ENCODE peak calls at places on chromosome 2, in eight cellular contexts. K is lower lobe of right lung, P is GM23248, G is tibial artery, Y is Peyer's patch, O is NT2/D1, N is adipocyte, V is lung. W is an unnamed sample. For H3K4me1, the result is how much of the 10 kb centered on the place peaks cover.

GRCh38 chr2:232887171-232887850 is 17.2 kb downstream of the SNORC start:
- DNase-seq in K (no peak), P (peak), G (peak), Y (no peak), O (no peak), N (no peak), V (no peak), W (no peak)

GRCh38 chr2:44528595-44528994 is 166.8 kb downstream of the CAMKMT start:
- DNase-seq in K (no peak), P (peak), G (no peak), Y (no peak), O (no peak), N (peak), V (no peak), W (no peak)

GRCh38 chr2:202542142-202542541 is 92.6 kb upstream of the FAM117B start:
- DNase-seq in K (no peak), P (no peak), G (no peak), Y (no peak), O (no peak), N (no peak), V (no peak), W (no peak)

GRCh38 chr2:29450823-29451222 is 335.6 kb downstream of the CLIP4 start:
- DNase-seq in K (no peak), P (no peak), G (no peak), Y (no peak), O (no peak), N (no peak), V (no peak), W (no peak)

GRCh38 chr2:97697252-97698235 is 15.8 kb upstream of the ZAP70 start:
- DNase-seq in K (peak), P (peak), G (peak), Y (peak), O (peak), N (peak), V (peak), W (no peak)

GRCh38 chr2:179264238-179265081 is at the start of gene SESTD1:
- DNase-seq in K (peak), P (peak), G (peak), Y (peak), O (peak), N (peak), V (peak), W (no peak)

GRCh38 chr2:23425338-23425871 is 40.4 kb downstream of the KLHL29 start:
- DNase-seq in K (no peak), P (no peak), G (no peak), Y (no peak), O (no peak), N (no peak), V (no peak), W (no peak)

GRCh38 chr2:118056165-118056534 is 32.1 kb upstream of the INSIG2 start:
- DNase-seq in K (no peak), P (no peak), G (peak), Y (peak), O (no peak), N (no peak), V (no peak), W (no peak)

GRCh38 chr2:43293744-43294695 is 67.6 kb upstream of the ZFP36L2 start:
- DNase-seq in K (no peak), P (peak), G (peak), Y (peak), O (no peak), N (peak), V (peak), W (no peak)

GRCh38 chr2:167342769-167343168 is 454.5 kb downstream of the XIRP2 start:
- DNase-seq in K (no peak), P (no peak), G (no peak), Y (no peak), O (no peak), N (peak), V (no peak), W (no peak)

GRCh38 chr2:42050350-42051167 is 2.7 kb downstream of the PKDCC start:
- DNase-seq in K (no peak), P (peak), G (no peak), Y (no peak), O (no peak), N (no peak), V (no peak), W (no peak)

GRCh38 chr2:235570966-235571692 is 77.3 kb downstream of the AGAP1 start:
- DNase-seq in K (no peak), P (no peak), G (no peak), Y (no peak), O (no peak), N (no peak), V (no peak), W (no peak)

GRCh38 chr2:55565613-55566012 is 46.1 kb downstream of the CFAP36 start:
- DNase-seq in K (no peak), P (no peak), G (no peak), Y (no peak), O (no peak), N (no peak), V (no peak), W (no peak)

GRCh38 chr2:28674713-28675068 is 76.9 kb upstream of the PPP1CB start:
- DNase-seq in K (no peak), P (no peak), G (no peak), Y (no peak), O (no peak), N (no peak), V (no peak), W (no peak)

DNA sequence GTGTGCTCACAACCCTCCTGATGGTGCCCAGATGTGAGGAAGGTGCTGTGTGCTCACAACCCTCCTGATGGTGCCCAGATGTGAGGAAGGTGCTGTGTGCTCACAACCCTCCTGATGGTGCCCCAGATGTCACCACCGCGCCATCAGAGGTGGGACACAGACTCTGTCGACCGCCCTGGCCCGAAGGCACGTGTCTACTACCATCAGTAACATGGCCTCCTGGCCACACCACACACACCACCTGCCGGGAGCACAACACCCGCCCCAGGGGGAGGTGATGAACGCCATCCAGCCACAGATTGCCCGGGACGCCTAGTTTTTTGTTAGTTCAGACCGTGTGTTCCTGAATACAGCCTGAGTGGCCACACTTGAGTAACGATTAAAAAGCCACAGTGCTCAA is 24.5 kb downstream of the HDAC4 start:
- DNase-seq in K (peak), P (no peak), G (no peak), Y (peak), O (no peak), N (no peak), V (no peak), W (peak)
- H3K4me1 ChIP-seq in K (under half), P (under half), G (under half), Y (under half), O (under half), N (under half), V (under half), W (under half)

GRCh38 chr2:121335294-121336290 is 50.6 kb upstream of the TFCP2L1 start:
- DNase-seq in K (no peak), P (no peak), G (no peak), Y (peak), O (no peak), N (no peak), V (no peak), W (no peak)
- H3K4me1 ChIP-seq in K (under half), P (under half), G (under half), Y (under half), O (under half), N (under half), V (under half), W (under half)

GRCh38 chr2:31236433-31237205 is 2.7 kb downstream of the EHD3 start:
- DNase-seq in K (no peak), P (no peak), G (no peak), Y (no peak), O (no peak), N (no peak), V (no peak), W (no peak)

GRCh38 chr2:31233741-31234689 is at the start of gene EHD3:
- DNase-seq in K (peak), P (peak), G (peak), Y (peak), O (peak), N (peak), V (peak), W (peak)

GRCh38 chr2:31237348-31238017 is 3.5 kb downstream of the EHD3 start:
- DNase-seq in K (no peak), P (no peak), G (no peak), Y (no peak), O (no peak), N (no peak), V (no peak), W (no peak)

GRCh38 chr2:31234690-31235503 is 945 bp downstream of the EHD3 start:
- DNase-seq in K (no peak), P (no peak), G (no peak), Y (no peak), O (no peak), N (peak), V (no peak), W (no peak)

GRCh38 chr2:31235504-31235902 is 1.6 kb downstream of the EHD3 start:
- DNase-seq in K (no peak), P (peak), G (no peak), Y (no peak), O (no peak), N (peak), V (no peak), W (no peak)
- H3K4me1 ChIP-seq in K (under half), P (under half), G (under half), Y (under half), O (under half), N (under half), V (under half), W (under half)

GRCh38 chr2:10965241-10965843 is 53.6 kb downstream of the KCNF1 start:
- DNase-seq in K (no peak), P (no peak), G (no peak), Y (no peak), O (no peak), N (no peak), V (no peak), W (no peak)

GRCh38 chr2:10966056-10966455 is 54.3 kb downstream of the KCNF1 start:
- DNase-seq in K (no peak), P (no peak), G (no peak), Y (no peak), O (no peak), N (no peak), V (no peak), W (no peak)

GRCh38 chr2:10963155-10963554 is 51.4 kb downstream of the KCNF1 start:
- DNase-seq in K (no peak), P (peak), G (peak), Y (no peak), O (no peak), N (peak), V (no peak), W (no peak)

GRCh38 chr2:10962004-10962403 is 50.3 kb downstream of the KCNF1 start:
- DNase-seq in K (no peak), P (no peak), G (no peak), Y (no peak), O (no peak), N (no peak), V (no peak), W (no peak)

DNA sequence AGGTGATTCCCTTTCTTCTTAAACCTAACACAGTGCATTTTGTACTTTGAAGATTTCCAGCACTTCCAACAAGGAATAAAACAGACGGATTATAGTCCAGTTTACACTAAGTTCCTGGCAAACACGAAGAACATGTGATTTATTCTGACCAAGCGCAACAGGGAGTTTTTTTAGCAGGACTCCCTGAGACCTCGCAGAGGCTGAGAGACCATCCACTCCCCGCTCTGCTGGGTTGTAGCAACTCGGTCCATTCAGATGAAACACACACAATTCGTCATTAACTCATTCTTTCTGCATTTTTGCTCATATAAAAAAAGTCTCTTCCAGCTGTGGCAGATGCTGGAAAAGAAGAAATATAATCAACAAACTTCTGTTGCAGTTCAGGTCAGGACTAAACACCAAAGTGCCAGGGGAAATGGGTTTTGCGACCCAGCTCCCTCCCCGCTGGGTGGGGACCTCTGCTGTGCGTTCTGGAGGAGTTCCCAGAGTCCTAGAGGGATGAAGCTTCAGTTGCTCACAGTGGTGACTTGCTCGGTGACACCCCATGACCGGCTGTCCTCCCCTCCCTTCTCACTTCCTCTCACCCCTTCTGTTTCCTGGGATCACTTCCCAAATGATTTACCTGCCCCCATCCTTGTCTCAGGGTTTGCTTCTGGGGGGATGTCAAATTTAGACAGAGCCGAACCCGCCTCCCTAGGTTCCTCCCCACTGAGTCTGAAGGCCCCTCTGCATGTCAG is 52.5 kb downstream of the KCNF1 start:
- DNase-seq in K (no peak), P (peak), G (no peak), Y (no peak), O (no peak), N (no peak), V (no peak), W (no peak)
- H3K4me1 ChIP-seq in K (under half), P (under half), G (under half), Y (under half), O (under half), N (under half), V (under half), W (under half)

GRCh38 chr2:120937736-120938131 is 202.1 kb downstream of the GLI2 start:
- DNase-seq in K (no peak), P (peak), G (no peak), Y (no peak), O (no peak), N (peak), V (no peak), W (no peak)
- H3K4me1 ChIP-seq in K (under half), P (half or more), G (half or more), Y (under half), O (under half), N (half or more), V (under half), W (under half)